ENCODE peak calls at places on chromosome 10, in four cellular contexts. One of them, this sample, is unnamed.
A peak's percentile ranks its signal among the peaks of the same experiment; 100 is the strongest.

GRCh38 chr10:120204877-120205276 is 252.2 kb upstream of the PLPP4 start:
- DNase-seq in effector memory CD4-positive, alpha-beta T cell: no peak
- DNase-seq in body of pancreas: no peak
- DNase-seq in Peyer's patch: no peak
- DNase-seq in this sample: no peak

GRCh38 chr10:79081353-79082034 is 12.7 kb downstream of the ZMIZ1 start:
- DNase-seq in effector memory CD4-positive, alpha-beta T cell: no peak
- DNase-seq in body of pancreas: no peak
- DNase-seq in Peyer's patch: no peak
- DNase-seq in this sample: peak; percentile 84

GRCh38 chr10:84288151-84288550 is 40.2 kb upstream of the CCSER2 start:
- DNase-seq in effector memory CD4-positive, alpha-beta T cell: no peak
- DNase-seq in body of pancreas: peak; percentile 76
- DNase-seq in Peyer's patch: no peak
- DNase-seq in this sample: no peak

GRCh38 chr10:80408198-80409085 is at the start of gene PRXL2A:
- DNase-seq in effector memory CD4-positive, alpha-beta T cell: peak; percentile 50
- DNase-seq in body of pancreas: peak; percentile 86
- DNase-seq in Peyer's patch: peak; percentile 93
- DNase-seq in this sample: no peak

GRCh38 chr10:59324597-59324996 is 37.8 kb downstream of the FAM13C start:
- DNase-seq in effector memory CD4-positive, alpha-beta T cell: no peak
- DNase-seq in body of pancreas: no peak
- DNase-seq in Peyer's patch: no peak
- DNase-seq in this sample: no peak

GRCh38 chr10:20004087-20004523 is 187.9 kb downstream of the PLXDC2 start:
- DNase-seq in effector memory CD4-positive, alpha-beta T cell: no peak
- DNase-seq in body of pancreas: peak; percentile 25
- DNase-seq in Peyer's patch: peak; percentile 49
- DNase-seq in this sample: no peak

GRCh38 chr10:126057494-126057893 is 161.1 kb downstream of the FANK1 start:
- DNase-seq in effector memory CD4-positive, alpha-beta T cell: no peak
- DNase-seq in body of pancreas: no peak
- DNase-seq in Peyer's patch: no peak
- DNase-seq in this sample: no peak

GRCh38 chr10:132135398-132135872 is 51.3 kb upstream of the DPYSL4 start:
- DNase-seq in effector memory CD4-positive, alpha-beta T cell: no peak
- DNase-seq in body of pancreas: no peak
- DNase-seq in Peyer's patch: no peak
- DNase-seq in this sample: no peak

GRCh38 chr10:49135575-49136313 is 1.9 kb upstream of the FAM170B start:
- DNase-seq in effector memory CD4-positive, alpha-beta T cell: no peak
- DNase-seq in body of pancreas: no peak
- DNase-seq in Peyer's patch: no peak
- DNase-seq in this sample: no peak

GRCh38 chr10:2137549-2138174 is 400.3 kb upstream of the ADARB2 start:
- DNase-seq in effector memory CD4-positive, alpha-beta T cell: no peak
- DNase-seq in body of pancreas: no peak
- DNase-seq in Peyer's patch: no peak
- DNase-seq in this sample: no peak

GRCh38 chr10:124332426-124332825 is 86.3 kb downstream of the OAT start:
- DNase-seq in effector memory CD4-positive, alpha-beta T cell: no peak
- DNase-seq in body of pancreas: no peak
- DNase-seq in Peyer's patch: no peak
- DNase-seq in this sample: peak; percentile 53

GRCh38 chr10:9198611-9199010 is 1144.1 kb downstream of the GATA3 start:
- DNase-seq in effector memory CD4-positive, alpha-beta T cell: no peak
- DNase-seq in body of pancreas: no peak
- DNase-seq in Peyer's patch: no peak
- DNase-seq in this sample: peak; percentile 26

GRCh38 chr10:110169586-110169985 is 37.8 kb upstream of the MXI1 start:
- DNase-seq in effector memory CD4-positive, alpha-beta T cell: no peak
- DNase-seq in body of pancreas: no peak
- DNase-seq in Peyer's patch: no peak
- DNase-seq in this sample: no peak

GRCh38 chr10:51389415-51390342 is 309.7 kb downstream of the CSTF2T start:
- DNase-seq in effector memory CD4-positive, alpha-beta T cell: no peak
- DNase-seq in body of pancreas: peak; percentile 36
- DNase-seq in Peyer's patch: peak; percentile 72
- DNase-seq in this sample: peak; percentile 100

GRCh38 chr10:61125560-61126250 is 181.7 kb upstream of the RHOBTB1 start:
- DNase-seq in effector memory CD4-positive, alpha-beta T cell: no peak
- DNase-seq in body of pancreas: no peak
- DNase-seq in Peyer's patch: no peak
- DNase-seq in this sample: no peak

GRCh38 chr10:88082806-88083596 is 219.6 kb downstream of the PTEN start:
- DNase-seq in effector memory CD4-positive, alpha-beta T cell: no peak
- DNase-seq in body of pancreas: no peak
- DNase-seq in Peyer's patch: no peak
- DNase-seq in this sample: no peak

GRCh38 chr10:119315128-119316001 is 108.0 kb downstream of the GRK5 start:
- DNase-seq in effector memory CD4-positive, alpha-beta T cell: peak; percentile 43
- DNase-seq in body of pancreas: no peak
- DNase-seq in Peyer's patch: peak; percentile 72
- DNase-seq in this sample: peak; percentile 80

GRCh38 chr10:125640609-125641008 is 42.4 kb downstream of the TEX36 start:
- DNase-seq in effector memory CD4-positive, alpha-beta T cell: no peak
- DNase-seq in body of pancreas: no peak
- DNase-seq in Peyer's patch: no peak
- DNase-seq in this sample: no peak

GRCh38 chr10:2079603-2080078 is 342.3 kb upstream of the ADARB2 start:
- DNase-seq in effector memory CD4-positive, alpha-beta T cell: no peak
- DNase-seq in body of pancreas: peak; percentile 52
- DNase-seq in Peyer's patch: no peak
- DNase-seq in this sample: no peak

GRCh38 chr10:48474764-48475365 is 130.0 kb downstream of the ARHGAP22 start:
- DNase-seq in effector memory CD4-positive, alpha-beta T cell: no peak
- DNase-seq in body of pancreas: no peak
- DNase-seq in Peyer's patch: no peak
- DNase-seq in this sample: no peak

GRCh38 chr10:73553316-73553715 is 37.8 kb downstream of the USP54 start:
- DNase-seq in effector memory CD4-positive, alpha-beta T cell: no peak
- DNase-seq in body of pancreas: peak; percentile 28
- DNase-seq in Peyer's patch: no peak
- DNase-seq in this sample: no peak

GRCh38 chr10:35735412-35735811 is 93.3 kb upstream of the FZD8 start:
- DNase-seq in effector memory CD4-positive, alpha-beta T cell: no peak
- DNase-seq in body of pancreas: no peak
- DNase-seq in Peyer's patch: no peak
- DNase-seq in this sample: peak; percentile 56

GRCh38 chr10:98323221-98324164 is 55.5 kb upstream of the LOXL4 start:
- DNase-seq in effector memory CD4-positive, alpha-beta T cell: no peak
- DNase-seq in body of pancreas: peak; percentile 37
- DNase-seq in Peyer's patch: peak; percentile 53
- DNase-seq in this sample: peak; percentile 85

GRCh38 chr10:85916192-85916747 is 450.3 kb downstream of the GRID1 start:
- DNase-seq in effector memory CD4-positive, alpha-beta T cell: no peak
- DNase-seq in body of pancreas: no peak
- DNase-seq in Peyer's patch: no peak
- DNase-seq in this sample: no peak

GRCh38 chr10:21209495-21209894 is 312.4 kb upstream of the NEBL start:
- DNase-seq in effector memory CD4-positive, alpha-beta T cell: no peak
- DNase-seq in body of pancreas: no peak
- DNase-seq in Peyer's patch: no peak
- DNase-seq in this sample: no peak

GRCh38 chr10:125343118-125343752 is 182.9 kb upstream of the CTBP2 start:
- DNase-seq in effector memory CD4-positive, alpha-beta T cell: no peak
- DNase-seq in body of pancreas: no peak
- DNase-seq in Peyer's patch: peak; percentile 61
- DNase-seq in this sample: no peak

GRCh38 chr10:106506509-106507265 is 657.8 kb downstream of the SORCS1 start:
- DNase-seq in effector memory CD4-positive, alpha-beta T cell: no peak
- DNase-seq in body of pancreas: no peak
- DNase-seq in Peyer's patch: no peak
- DNase-seq in this sample: no peak

GRCh38 chr10:101856626-101857025 is 13.0 kb upstream of the KCNIP2 start:
- DNase-seq in effector memory CD4-positive, alpha-beta T cell: no peak
- DNase-seq in body of pancreas: no peak
- DNase-seq in Peyer's patch: no peak
- DNase-seq in this sample: no peak

GRCh38 chr10:15879058-15879457 is 18.8 kb upstream of the MINDY3 start:
- DNase-seq in effector memory CD4-positive, alpha-beta T cell: no peak
- DNase-seq in body of pancreas: no peak
- DNase-seq in Peyer's patch: no peak
- DNase-seq in this sample: no peak

DNA sequence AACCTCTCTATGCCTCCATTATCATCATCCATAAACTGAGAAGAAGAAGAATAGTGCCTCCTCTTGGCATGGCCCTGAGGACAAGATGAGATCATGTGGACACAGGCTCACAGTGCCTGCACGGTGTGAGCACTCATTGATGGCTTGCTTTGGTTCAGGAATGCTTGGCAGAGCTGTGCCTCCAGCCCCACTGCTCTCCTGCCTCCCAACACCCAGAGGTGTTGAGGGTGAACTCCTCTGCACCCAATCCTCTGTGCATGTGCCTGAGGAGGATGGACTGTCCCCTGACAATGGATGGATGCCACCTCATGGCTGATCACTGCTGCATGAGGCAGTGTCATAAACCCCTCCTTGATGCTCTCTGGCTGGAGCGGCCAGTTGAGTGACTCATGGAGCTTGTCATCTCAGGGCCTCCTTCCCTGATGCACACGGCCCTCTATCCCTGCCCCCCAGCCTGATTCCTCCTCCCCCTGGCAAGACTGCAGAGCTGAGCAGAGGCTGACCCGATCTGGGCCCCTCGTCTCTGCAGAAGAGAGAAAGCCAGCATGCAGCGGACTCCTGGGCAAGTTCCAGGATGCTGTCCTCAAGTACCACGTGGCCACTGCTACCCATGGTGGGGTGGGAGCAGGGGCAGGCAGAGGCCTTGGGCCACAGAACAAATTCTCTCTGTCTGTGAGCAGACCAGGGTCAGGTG is 136.3 kb downstream of the KCNMA1 start:
- DNase-seq in effector memory CD4-positive, alpha-beta T cell: no peak
- DNase-seq in body of pancreas: no peak
- DNase-seq in Peyer's patch: no peak
- DNase-seq in this sample: peak; percentile 82
- H3K4me3 ChIP-seq in effector memory CD4-positive, alpha-beta T cell: no peak overlapping the region
- H3K4me3 ChIP-seq in body of pancreas: no peak overlapping the region
- H3K4me3 ChIP-seq in Peyer's patch: no peak overlapping the region
- H3K4me3 ChIP-seq in this sample: no peak overlapping the region

GRCh38 chr10:69407621-69408301 is 9.0 kb downstream of the TACR2 start:
- DNase-seq in effector memory CD4-positive, alpha-beta T cell: no peak
- DNase-seq in body of pancreas: no peak
- DNase-seq in Peyer's patch: peak; percentile 67
- DNase-seq in this sample: no peak

GRCh38 chr10:69408318-69409175 is 8.2 kb downstream of the TACR2 start:
- DNase-seq in effector memory CD4-positive, alpha-beta T cell: peak; percentile 85
- DNase-seq in body of pancreas: peak; percentile 97
- DNase-seq in Peyer's patch: peak; percentile 97
- DNase-seq in this sample: peak; percentile 59

GRCh38 chr10:69405221-69405620 is 11.5 kb downstream of the TACR2 start:
- DNase-seq in effector memory CD4-positive, alpha-beta T cell: no peak
- DNase-seq in body of pancreas: no peak
- DNase-seq in Peyer's patch: no peak
- DNase-seq in this sample: no peak

GRCh38 chr10:69406302-69406811 is 10.4 kb downstream of the TACR2 start:
- DNase-seq in effector memory CD4-positive, alpha-beta T cell: no peak
- DNase-seq in body of pancreas: peak; percentile 27
- DNase-seq in Peyer's patch: no peak
- DNase-seq in this sample: no peak

GRCh38 chr10:69406816-69407580 is 9.7 kb downstream of the TACR2 start:
- DNase-seq in effector memory CD4-positive, alpha-beta T cell: no peak
- DNase-seq in body of pancreas: no peak
- DNase-seq in Peyer's patch: no peak
- DNase-seq in this sample: no peak
- H3K4me3 ChIP-seq in effector memory CD4-positive, alpha-beta T cell: no peak overlapping the region
- H3K4me3 ChIP-seq in body of pancreas: no peak overlapping the region
- H3K4me3 ChIP-seq in Peyer's patch: no peak overlapping the region
- H3K4me3 ChIP-seq in this sample: no peak overlapping the region

DNA sequence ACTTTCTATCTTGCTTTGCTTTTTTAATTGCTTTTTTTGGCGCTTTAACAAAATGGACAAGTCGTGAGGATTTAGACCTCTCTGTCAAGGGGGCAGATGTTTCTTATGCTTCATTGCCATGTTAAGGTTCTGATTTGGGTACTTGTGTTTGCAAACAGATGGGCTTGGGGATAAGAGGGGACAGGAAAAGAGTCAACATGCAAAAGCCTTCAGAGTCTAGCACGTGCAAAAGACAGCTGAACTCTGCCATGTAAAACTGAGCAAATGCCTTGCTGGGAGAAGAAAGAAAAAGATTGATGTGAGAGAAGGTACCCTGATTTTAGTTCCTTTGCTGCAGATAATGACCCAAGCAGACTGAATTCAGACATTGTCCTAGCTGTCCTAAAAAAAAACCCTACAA is 173.1 kb downstream of the KIAA1217 start:
- DNase-seq in effector memory CD4-positive, alpha-beta T cell: no peak
- DNase-seq in body of pancreas: no peak
- DNase-seq in Peyer's patch: no peak
- DNase-seq in this sample: no peak
- H3K4me3 ChIP-seq in effector memory CD4-positive, alpha-beta T cell: no peak overlapping the region
- H3K4me3 ChIP-seq in body of pancreas: no peak overlapping the region
- H3K4me3 ChIP-seq in Peyer's patch: no peak overlapping the region
- H3K4me3 ChIP-seq in this sample: no peak overlapping the region

GRCh38 chr10:34252111-34252510 is 563.0 kb downstream of the PARD3 start:
- DNase-seq in effector memory CD4-positive, alpha-beta T cell: no peak
- DNase-seq in body of pancreas: peak; percentile 22
- DNase-seq in Peyer's patch: no peak
- DNase-seq in this sample: no peak
- H3K4me3 ChIP-seq in effector memory CD4-positive, alpha-beta T cell: no peak overlapping the region
- H3K4me3 ChIP-seq in body of pancreas: no peak overlapping the region
- H3K4me3 ChIP-seq in Peyer's patch: no peak overlapping the region
- H3K4me3 ChIP-seq in this sample: no peak overlapping the region

DNA sequence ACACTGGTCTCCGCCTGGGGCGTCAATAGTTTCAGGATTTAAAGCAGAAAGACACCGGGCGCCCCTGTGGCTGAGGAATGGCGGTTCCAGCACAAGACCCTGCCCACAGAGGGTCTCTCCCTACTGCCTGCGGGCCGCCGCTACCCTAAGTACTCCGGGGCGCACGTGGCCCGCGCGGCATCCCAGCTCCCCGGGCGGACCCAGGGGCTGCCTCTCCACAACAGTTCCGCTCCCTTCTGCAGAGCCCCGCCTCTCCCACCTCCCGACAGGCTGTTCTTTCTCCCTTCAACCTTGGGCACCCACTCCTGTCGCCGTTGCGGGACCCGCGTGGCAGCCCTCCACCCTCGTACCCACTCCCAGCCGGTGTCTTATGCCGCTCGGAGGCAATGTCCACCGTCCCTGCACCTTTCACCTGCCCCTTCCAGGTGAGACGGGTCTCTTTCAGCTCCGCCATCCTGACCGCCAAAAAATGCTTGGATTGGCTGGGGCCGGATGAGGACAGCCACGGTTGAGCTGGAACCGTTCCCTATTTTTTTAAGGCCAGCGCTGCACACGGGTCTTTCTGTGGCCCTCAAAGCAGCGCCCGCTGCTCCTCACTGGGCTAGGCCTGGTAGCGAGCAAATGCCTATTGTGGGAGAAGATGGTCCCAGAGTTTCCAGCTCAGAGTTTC is 1.6 kb upstream of the NKX2-3 start:
- DNase-seq in effector memory CD4-positive, alpha-beta T cell: no peak
- DNase-seq in body of pancreas: no peak
- DNase-seq in Peyer's patch: no peak
- DNase-seq in this sample: no peak
- H3K4me3 ChIP-seq in effector memory CD4-positive, alpha-beta T cell: no peak overlapping the region
- H3K4me3 ChIP-seq in body of pancreas: no peak overlapping the region
- H3K4me3 ChIP-seq in Peyer's patch: peak overlapping the region; percentile 59
- H3K4me3 ChIP-seq in this sample: no peak overlapping the region

This sample was measured in AG04449.